ENCODE peak calls at places on chromosomes 6 and 20, in six cellular contexts. O, X, U, B, G and Z are unnamed samples.

GRCh38 chr20:9454781-9455180 is 59.6 kb upstream of the LAMP5 start:
- DNase-seq in X (no peak), U (no peak), B (no peak), G (no peak), O (no peak), Z (no peak)

GRCh38 chr6:116444092-116444491 is 17.1 kb upstream of the CALHM6 start:
- DNase-seq in X (no peak), U (peak), O (no peak), G (no peak), B (peak), Z (no peak)

GRCh38 chr6:150625927-150626326 is 26.2 kb downstream of the PLEKHG1 start:
- DNase-seq in X (no peak), U (no peak), O (no peak), G (no peak), B (no peak), Z (no peak)

GRCh38 chr6:20582586-20583446 is 48.6 kb downstream of the CDKAL1 start:
- DNase-seq in G (no peak), O (no peak), X (no peak), B (no peak), U (no peak), Z (no peak)

GRCh38 chr6:163825033-163825432 is 410.5 kb downstream of the QKI start:
- DNase-seq in B (peak), U (no peak), O (no peak), X (no peak), G (no peak), Z (no peak)

GRCh38 chr20:1324598-1325172 is 4.3 kb downstream of the SDCBP2 start:
- DNase-seq in X (peak), U (no peak), B (no peak), O (peak), G (no peak), Z (no peak)

GRCh38 chr20:49483018-49483705 is 694 bp upstream of the KCNB1 start:
- DNase-seq in U (peak), B (no peak), O (no peak), X (no peak), G (no peak), Z (no peak)

GRCh38 chr6:38239719-38240451 is 399.8 kb downstream of the BTBD9 start:
- DNase-seq in B (no peak), O (no peak), U (no peak), G (no peak), X (no peak), Z (no peak)

GRCh38 chr20:4183361-4183760 is 168.0 kb upstream of the RNF24 start:
- DNase-seq in B (no peak), O (no peak), X (peak), U (no peak), G (no peak), Z (peak)

GRCh38 chr20:4174909-4175308 is 159.6 kb upstream of the RNF24 start:
- DNase-seq in G (no peak), X (no peak), B (no peak), O (no peak), U (no peak), Z (no peak)

GRCh38 chr20:4181956-4182945 is 166.9 kb upstream of the RNF24 start:
- DNase-seq in X (peak), B (no peak), G (no peak), U (no peak), O (no peak), Z (peak)

GRCh38 chr20:4179545-4179944 is 164.2 kb upstream of the RNF24 start:
- DNase-seq in X (no peak), U (no peak), O (no peak), G (no peak), B (no peak), Z (no peak)

DNA sequence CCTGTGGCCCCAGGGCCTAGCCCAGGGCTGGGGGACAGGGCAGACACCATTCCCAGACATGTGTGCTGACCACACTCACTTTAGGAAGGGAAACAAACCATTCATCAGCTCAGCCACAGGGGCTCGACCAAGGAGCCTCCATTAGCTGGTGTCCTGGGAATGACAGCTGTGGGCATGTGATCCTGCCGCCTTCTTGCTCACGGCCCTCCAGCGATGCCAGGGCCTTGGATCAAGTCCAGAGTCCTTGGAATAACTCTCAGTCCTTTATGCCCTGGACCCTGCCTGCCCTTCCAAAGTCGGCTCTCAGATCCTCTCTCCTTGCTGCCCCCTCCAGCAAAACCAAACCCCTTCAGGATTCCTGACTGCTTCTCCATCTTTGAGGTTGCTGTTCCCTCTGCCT is 165.0 kb upstream of the RNF24 start:
- DNase-seq in X (no peak), O (no peak), G (no peak), U (no peak), B (no peak), Z (no peak)
- TF ChIP-seq CTCF in X (no peak), O (no peak), G (no peak), U (no peak), B (no peak), Z (no peak)

DNA sequence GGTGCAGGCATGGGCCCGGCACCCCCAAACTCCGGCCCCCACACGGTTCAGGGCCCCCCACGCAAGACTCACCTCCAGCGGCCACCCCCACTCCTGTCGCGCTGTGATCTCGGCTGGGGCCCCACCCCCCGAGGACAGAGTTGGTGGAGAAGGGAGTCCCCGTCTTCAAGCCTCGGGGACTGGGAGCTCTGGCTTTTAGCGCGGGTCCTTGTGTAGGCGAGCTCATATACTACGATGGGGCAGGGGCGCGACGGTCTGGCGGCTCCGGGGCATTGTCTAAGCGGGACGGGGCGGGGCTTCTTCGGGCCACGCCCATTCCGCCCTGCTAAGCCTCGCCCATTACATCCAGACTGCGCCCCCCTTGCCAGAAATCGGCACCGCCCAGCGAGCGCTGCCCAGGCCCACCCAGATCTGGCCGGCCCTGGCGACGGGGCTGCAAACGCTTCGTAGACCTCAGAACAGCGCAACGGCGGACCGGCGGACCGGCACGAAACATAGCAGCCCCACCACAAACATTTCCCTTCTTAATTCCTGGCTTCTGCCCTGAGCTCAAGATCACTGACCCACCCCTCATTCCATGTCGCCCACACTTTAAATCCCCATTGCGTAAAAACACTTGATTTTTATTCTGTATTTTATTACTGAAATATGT is 1.0 kb upstream of the DDAH2 start:
- DNase-seq in U (peak), O (peak), X (peak), B (peak), G (peak), Z (no peak)
- TF ChIP-seq CTCF in U (no peak), O (no peak), X (no peak), B (no peak), G (no peak), Z (peak)

GRCh38 chr6:84835340-84835739 is 70.9 kb upstream of the TBX18 start:
- DNase-seq in B (no peak), U (no peak), X (no peak), G (no peak), O (no peak), Z (no peak)
- TF ChIP-seq CTCF in B (no peak), U (no peak), X (no peak), G (no peak), O (no peak), Z (no peak)

DNA sequence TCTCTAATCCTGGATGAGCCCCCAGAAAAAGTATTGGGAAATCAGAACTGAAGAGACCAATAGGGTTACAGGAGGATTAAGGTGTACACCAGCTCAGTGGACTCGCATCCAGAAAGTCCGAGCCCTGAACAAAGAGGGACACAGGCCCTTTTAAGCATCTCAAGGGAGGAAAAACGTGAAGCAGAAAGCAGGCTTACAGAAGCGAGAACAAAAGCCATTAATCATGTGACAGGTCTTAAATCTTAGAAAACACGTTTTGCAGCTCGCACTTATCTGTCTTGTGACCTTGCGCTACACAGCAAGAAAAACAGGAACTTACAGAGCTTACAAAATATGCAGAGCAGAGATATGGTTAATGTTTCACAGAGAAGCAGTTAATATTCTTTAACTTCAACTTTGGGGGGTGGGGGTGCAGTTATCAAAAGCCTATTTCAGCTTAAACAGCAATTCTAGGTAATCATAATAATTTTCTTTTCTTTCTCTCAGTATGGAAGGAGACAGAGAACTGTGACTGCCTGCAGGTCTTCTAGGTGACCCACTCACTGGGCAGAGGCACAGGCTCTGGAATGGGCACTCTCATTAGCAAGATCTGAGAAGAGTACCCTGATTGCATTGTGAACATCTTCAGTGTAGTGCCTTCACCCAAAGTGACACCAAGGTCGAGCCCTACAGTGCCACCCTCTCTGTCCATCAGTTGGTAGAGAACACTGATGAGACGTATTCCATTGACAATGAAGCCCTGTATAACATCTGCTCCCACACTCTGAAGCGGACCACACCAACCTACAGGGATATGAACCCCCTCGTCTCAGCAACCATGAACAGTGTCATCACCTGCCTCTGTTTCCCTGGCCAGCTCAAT is 65.0 kb upstream of the MOCS1 start:
- DNase-seq in X (no peak), O (no peak), G (no peak), U (no peak), B (no peak), Z (no peak)
- TF ChIP-seq CTCF in X (no peak), O (no peak), G (no peak), U (no peak), B (no peak), Z (no peak)

GRCh38 chr6:138105446-138105845 is 1.8 kb downstream of the PERP start:
- DNase-seq in X (no peak), B (peak), O (no peak), U (peak), G (no peak), Z (no peak)
- TF ChIP-seq CTCF in X (no peak), B (no peak), O (no peak), U (no peak), G (no peak), Z (no peak)

DNA sequence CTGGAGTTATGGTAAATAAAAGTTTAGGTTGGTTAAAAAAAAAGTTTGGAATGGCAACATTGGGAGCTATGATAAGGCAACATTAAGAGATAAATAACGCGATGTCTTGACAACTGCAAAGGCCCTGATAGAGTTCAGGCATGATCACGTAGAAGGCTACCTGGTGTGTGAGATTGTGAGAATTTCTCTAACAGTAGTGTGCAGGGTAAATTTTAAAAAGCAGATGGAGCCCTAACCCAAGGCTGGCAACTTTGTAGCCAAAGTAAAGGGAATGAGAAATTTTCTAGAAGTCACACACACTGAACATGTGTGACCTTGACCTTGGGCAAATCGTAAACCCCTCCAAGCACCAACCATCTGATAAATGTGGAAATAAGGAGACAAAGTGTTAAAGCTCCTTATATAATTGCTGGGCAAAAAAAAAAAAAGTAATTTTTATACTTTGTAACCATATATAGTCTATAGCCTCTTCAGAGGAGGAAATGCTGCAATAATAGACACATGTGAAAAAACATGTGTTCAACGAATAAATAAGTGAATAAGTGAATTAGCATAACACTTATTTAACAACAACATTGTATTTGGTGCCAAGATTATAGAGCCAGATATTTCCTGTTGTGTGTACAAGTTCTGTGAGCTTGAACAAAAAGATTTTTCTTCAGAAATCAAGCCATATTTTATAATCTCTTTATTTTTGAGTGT is 18.2 kb downstream of the KCNQ5 start:
- DNase-seq in U (no peak), B (no peak), G (no peak), O (no peak), X (no peak), Z (no peak)
- TF ChIP-seq CTCF in U (no peak), B (no peak), G (no peak), O (no peak), X (no peak), Z (peak)